ENCODE peak calls at places on chromosomes 13 and 19, in ten cellular contexts. I is ovary; H is NCI-H1105 treated with DMSO at 0.1 percent for 48 hours; Q is caudate nucleus; L is heart right ventricle; F is NCI-H460; A is Calu3; K is NCI-H2171 treated with DMSO at 0.1 percent for 48 hours; J is CD8-positive, alpha-beta T cell; S is kidney glomerular epithelial cell. W is an unnamed sample.
A peak's percentile ranks its signal among the peaks of the same experiment; 100 is the strongest.

GRCh38 chr13:22095794-22096193 is 424.9 kb downstream of the FGF9 start:
- DNase-seq in I (no peak), H (no peak), Q (no peak), L (no peak), F (no peak), A (no peak), K (no peak), J (no peak), S (no peak), W (no peak)

GRCh38 chr19:3008994-3009393 is 20.1 kb downstream of the TLE2 start:
- DNase-seq in I (peak; percentile 57), H (no peak), Q (no peak), L (no peak), F (no peak), A (no peak), K (no peak), J (no peak), S (no peak), W (no peak)

GRCh38 chr19:18762125-18763023 is 28.7 kb downstream of the COMP start:
- DNase-seq in I (peak; percentile 84), H (peak; percentile 96), Q (no peak), L (peak; percentile 70), F (no peak), A (peak; percentile 64), K (peak; percentile 97), J (no peak), S (peak; percentile 60), W (no peak)

GRCh38 chr13:95783747-95784146 is 106.8 kb downstream of the DNAJC3 start:
- DNase-seq in I (no peak), H (no peak), Q (no peak), L (no peak), F (no peak), A (no peak), K (no peak), J (no peak), S (no peak), W (no peak)

GRCh38 chr13:39038569-39038898 is 278 bp downstream of the NHLRC3 start:
- DNase-seq in I (no peak), H (peak; percentile 44), Q (no peak), L (no peak), F (no peak), A (peak; percentile 14), K (peak; percentile 36), J (peak; percentile 19), S (no peak), W (no peak)

GRCh38 chr19:55436847-55437246 is 6.3 kb downstream of the SHISA7 start:
- DNase-seq in I (no peak), H (no peak), Q (no peak), L (no peak), F (no peak), A (no peak), K (no peak), J (no peak), S (no peak), W (no peak)

GRCh38 chr19:2446390-2446789 is 10.4 kb downstream of the LMNB2 start:
- DNase-seq in I (no peak), H (no peak), Q (no peak), L (no peak), F (no peak), A (no peak), K (peak; percentile 21), J (no peak), S (no peak), W (no peak)

GRCh38 chr13:45737571-45738002 is 35.5 kb downstream of the CBY2 start:
- DNase-seq in I (no peak), H (no peak), Q (no peak), L (no peak), F (no peak), A (no peak), K (no peak), J (no peak), S (no peak), W (no peak)

GRCh38 chr13:66532845-66533244 is 697.3 kb downstream of the PCDH9 start:
- DNase-seq in I (no peak), H (no peak), Q (no peak), L (no peak), F (no peak), A (no peak), K (no peak), J (no peak), S (no peak), W (no peak)

GRCh38 chr13:24563087-24563486 is 50.5 kb upstream of the PARP4 start:
- DNase-seq in I (no peak), H (no peak), Q (no peak), L (no peak), F (no peak), A (no peak), K (no peak), J (no peak), S (no peak), W (no peak)

GRCh38 chr19:29381353-29382203 is 144.2 kb upstream of the VSTM2B start:
- DNase-seq in I (peak; percentile 7), H (no peak), Q (no peak), L (no peak), F (no peak), A (no peak), K (no peak), J (no peak), S (no peak), W (no peak)

GRCh38 chr13:96091164-96091931 is 1.4 kb downstream of the HS6ST3 start:
- DNase-seq in I (peak; percentile 34), H (peak; percentile 38), Q (no peak), L (peak; percentile 10), F (no peak), A (no peak), K (peak; percentile 17), J (no peak), S (no peak), W (no peak)

GRCh38 chr19:10701955-10702307 is 692 bp downstream of the QTRT1 start:
- DNase-seq in I (no peak), H (peak; percentile 13), Q (no peak), L (no peak), F (no peak), A (no peak), K (peak; percentile 54), J (no peak), S (no peak), W (no peak)

GRCh38 chr19:18440421-18440877 is 2.5 kb upstream of the ISYNA1 start:
- DNase-seq in I (peak; percentile 68), H (no peak), Q (no peak), L (no peak), F (peak; percentile 19), A (peak; percentile 49), K (no peak), J (no peak), S (no peak), W (no peak)

GRCh38 chr19:9891609-9892373 is 44.5 kb downstream of the OLFM2 start:
- DNase-seq in I (no peak), H (no peak), Q (no peak), L (no peak), F (no peak), A (no peak), K (no peak), J (no peak), S (no peak), W (no peak)

GRCh38 chr19:56601375-56601774 is 6.3 kb downstream of the ZNF71 start:
- DNase-seq in I (no peak), H (no peak), Q (no peak), L (no peak), F (no peak), A (no peak), K (no peak), J (no peak), S (no peak), W (peak; percentile 7)

GRCh38 chr19:3459965-3460582 is 20.3 kb downstream of the SMIM24 start:
- DNase-seq in I (no peak), H (no peak), Q (no peak), L (no peak), F (no peak), A (no peak), K (no peak), J (no peak), S (no peak), W (no peak)

GRCh38 chr19:32800757-32801156 is 68.8 kb downstream of the SLC7A9 start:
- DNase-seq in I (no peak), H (no peak), Q (no peak), L (no peak), F (no peak), A (no peak), K (no peak), J (no peak), S (no peak), W (no peak)

GRCh38 chr13:37369618-37370017 is 228.9 kb downstream of the POSTN start:
- DNase-seq in I (no peak), H (no peak), Q (no peak), L (no peak), F (no peak), A (no peak), K (no peak), J (no peak), S (no peak), W (peak; percentile 67)

GRCh38 chr19:48565090-48565489 is 13.1 kb downstream of the SULT2B1 start:
- DNase-seq in I (no peak), H (no peak), Q (no peak), L (no peak), F (no peak), A (peak; percentile 56), K (no peak), J (no peak), S (no peak), W (peak; percentile 92)

GRCh38 chr19:1018393-1018792 is 2.5 kb downstream of the TMEM259 start:
- DNase-seq in I (no peak), H (no peak), Q (no peak), L (no peak), F (no peak), A (no peak), K (no peak), J (no peak), S (no peak), W (no peak)

GRCh38 chr19:3007975-3008374 is 21.1 kb downstream of the TLE2 start:
- DNase-seq in I (no peak), H (no peak), Q (no peak), L (no peak), F (no peak), A (no peak), K (no peak), J (no peak), S (no peak), W (no peak)

GRCh38 chr19:38793186-38793585 is 4.2 kb downstream of the LGALS7B start:
- DNase-seq in I (no peak), H (no peak), Q (no peak), L (no peak), F (no peak), A (no peak), K (peak; percentile 93), J (no peak), S (no peak), W (no peak)

GRCh38 chr13:109787135-109787954 is 962 bp upstream of the IRS2 start:
- DNase-seq in I (peak; percentile 73), H (peak; percentile 81), Q (no peak), L (peak; percentile 28), F (no peak), A (no peak), K (peak; percentile 57), J (no peak), S (no peak), W (peak; percentile 67)

GRCh38 chr13:87280139-87280538 is 391.0 kb upstream of the SLITRK5 start:
- DNase-seq in I (no peak), H (no peak), Q (no peak), L (no peak), F (no peak), A (no peak), K (no peak), J (no peak), S (no peak), W (peak; percentile 5)

GRCh38 chr19:6238256-6238642 is 41.5 kb downstream of the MLLT1 start:
- DNase-seq in I (no peak), H (no peak), Q (no peak), L (no peak), F (no peak), A (no peak), K (no peak), J (no peak), S (no peak), W (no peak)

GRCh38 chr19:19595171-19595701 is 23.3 kb downstream of the PBX4 start:
- DNase-seq in I (no peak), H (no peak), Q (no peak), L (no peak), F (no peak), A (peak; percentile 55), K (peak; percentile 33), J (no peak), S (no peak), W (peak; percentile 34)

GRCh38 chr19:34067861-34068271 is 104.4 kb upstream of the LSM14A start:
- DNase-seq in I (no peak), H (no peak), Q (no peak), L (no peak), F (no peak), A (no peak), K (no peak), J (no peak), S (no peak), W (peak; percentile 52)

W was measured in HCEC 1CT.